ENCODE peak calls at places on chromosomes 13 and 19, in four cellular contexts. One of them, this sample, is unnamed.

GRCh38 chr19:21902596-21902995 is 66.6 kb upstream of the ZNF43 start:
- DNase-seq in H9: no peak
- DNase-seq in H1: no peak
- DNase-seq in IMR-90: no peak
- DNase-seq in this sample: no peak

GRCh38 chr13:45092668-45093067 is 27.6 kb upstream of the GTF2F2 start:
- DNase-seq in H9: no peak
- DNase-seq in H1: no peak
- DNase-seq in IMR-90: no peak
- DNase-seq in this sample: no peak

GRCh38 chr13:37695200-37695599 is 96.6 kb upstream of the POSTN start:
- DNase-seq in H9: no peak
- DNase-seq in H1: no peak
- DNase-seq in IMR-90: no peak
- DNase-seq in this sample: peak

GRCh38 chr13:74191036-74191809 is 57.0 kb upstream of the KLF12 start:
- DNase-seq in H9: no peak
- DNase-seq in H1: no peak
- DNase-seq in IMR-90: peak
- DNase-seq in this sample: no peak

GRCh38 chr19:37817180-37817911 is 38.0 kb upstream of the ZNF573 start:
- DNase-seq in H9: peak
- DNase-seq in H1: peak
- DNase-seq in IMR-90: peak
- DNase-seq in this sample: peak

GRCh38 chr13:33017410-33017929 is 1.2 kb downstream of the KL start:
- DNase-seq in H9: peak
- DNase-seq in H1: no peak
- DNase-seq in IMR-90: peak
- DNase-seq in this sample: peak

GRCh38 chr13:38824342-38824741 is 137.5 kb downstream of the FREM2 start:
- DNase-seq in H9: peak
- DNase-seq in H1: no peak
- DNase-seq in IMR-90: no peak
- DNase-seq in this sample: peak

GRCh38 chr19:8251025-8251472 is 41.9 kb downstream of the CERS4 start:
- DNase-seq in H9: no peak
- DNase-seq in H1: no peak
- DNase-seq in IMR-90: peak
- DNase-seq in this sample: no peak

GRCh38 chr13:61415749-61416148 is at the start of gene PCDH20:
- DNase-seq in H9: no peak
- DNase-seq in H1: no peak
- DNase-seq in IMR-90: no peak
- DNase-seq in this sample: no peak

GRCh38 chr13:38624822-38625221 is 62.1 kb upstream of the FREM2 start:
- DNase-seq in H9: peak
- DNase-seq in H1: peak
- DNase-seq in IMR-90: no peak
- DNase-seq in this sample: peak

GRCh38 chr19:45645631-45646344 is 6.6 kb upstream of the EML2 start:
- DNase-seq in H9: peak
- DNase-seq in H1: no peak
- DNase-seq in IMR-90: peak
- DNase-seq in this sample: peak

GRCh38 chr13:98977568-98978270 is at the start of gene DOCK9:
- DNase-seq in H9: peak
- DNase-seq in H1: no peak
- DNase-seq in IMR-90: peak
- DNase-seq in this sample: peak

GRCh38 chr19:40279761-40280607 is 5.2 kb downstream of the AKT2 start:
- DNase-seq in H9: no peak
- DNase-seq in H1: no peak
- DNase-seq in IMR-90: no peak
- DNase-seq in this sample: peak

GRCh38 chr13:28489536-28489935 is 5.4 kb downstream of the FLT1 start:
- DNase-seq in H9: no peak
- DNase-seq in H1: no peak
- DNase-seq in IMR-90: peak
- DNase-seq in this sample: peak

GRCh38 chr13:61766667-61767058 is 351.0 kb upstream of the PCDH20 start:
- DNase-seq in H9: no peak
- DNase-seq in H1: no peak
- DNase-seq in IMR-90: no peak
- DNase-seq in this sample: no peak

GRCh38 chr19:3653865-3654513 is 27.4 kb upstream of the CACTIN start:
- DNase-seq in H9: no peak
- DNase-seq in H1: no peak
- DNase-seq in IMR-90: no peak
- DNase-seq in this sample: no peak

GRCh38 chr19:7480222-7480974 is 8.4 kb downstream of the PEX11G start:
- DNase-seq in H9: no peak
- DNase-seq in H1: no peak
- DNase-seq in IMR-90: no peak
- DNase-seq in this sample: peak

GRCh38 chr19:43739836-43740235 is 14.9 kb downstream of the SMG9 start:
- DNase-seq in H9: no peak
- DNase-seq in H1: no peak
- DNase-seq in IMR-90: no peak
- DNase-seq in this sample: no peak

GRCh38 chr19:39679056-39679790 is 23.5 kb downstream of the LGALS16 start:
- DNase-seq in H9: no peak
- DNase-seq in H1: no peak
- DNase-seq in IMR-90: no peak
- DNase-seq in this sample: no peak

GRCh38 chr13:33992891-33993336 is 175.0 kb downstream of the RFC3 start:
- DNase-seq in H9: no peak
- DNase-seq in H1: no peak
- DNase-seq in IMR-90: no peak
- DNase-seq in this sample: no peak

GRCh38 chr19:49642488-49643035 is 553 bp downstream of the SCAF1 start:
- DNase-seq in H9: no peak
- DNase-seq in H1: no peak
- DNase-seq in IMR-90: no peak
- DNase-seq in this sample: peak

GRCh38 chr13:110218601-110219201 is 88.3 kb downstream of the COL4A1 start:
- DNase-seq in H9: no peak
- DNase-seq in H1: no peak
- DNase-seq in IMR-90: no peak
- DNase-seq in this sample: no peak

GRCh38 chr19:49355890-49356289 is 6.3 kb downstream of the TEAD2 start:
- DNase-seq in H9: no peak
- DNase-seq in H1: no peak
- DNase-seq in IMR-90: no peak
- DNase-seq in this sample: no peak

GRCh38 chr13:20429682-20430081 is 96.0 kb downstream of the CRYL1 start:
- DNase-seq in H9: no peak
- DNase-seq in H1: no peak
- DNase-seq in IMR-90: no peak
- DNase-seq in this sample: no peak

GRCh38 chr13:52652980-52653303 is 306 bp downstream of the SUGT1 start:
- DNase-seq in H9: no peak
- DNase-seq in H1: no peak
- DNase-seq in IMR-90: no peak
- DNase-seq in this sample: no peak

GRCh38 chr13:101626925-101627555 is 174.6 kb downstream of the ITGBL1 start:
- DNase-seq in H9: no peak
- DNase-seq in H1: no peak
- DNase-seq in IMR-90: peak
- DNase-seq in this sample: no peak

GRCh38 chr19:5445667-5446066 is 9.6 kb upstream of the ZNRF4 start:
- DNase-seq in H9: no peak
- DNase-seq in H1: no peak
- DNase-seq in IMR-90: no peak
- DNase-seq in this sample: no peak

DNA sequence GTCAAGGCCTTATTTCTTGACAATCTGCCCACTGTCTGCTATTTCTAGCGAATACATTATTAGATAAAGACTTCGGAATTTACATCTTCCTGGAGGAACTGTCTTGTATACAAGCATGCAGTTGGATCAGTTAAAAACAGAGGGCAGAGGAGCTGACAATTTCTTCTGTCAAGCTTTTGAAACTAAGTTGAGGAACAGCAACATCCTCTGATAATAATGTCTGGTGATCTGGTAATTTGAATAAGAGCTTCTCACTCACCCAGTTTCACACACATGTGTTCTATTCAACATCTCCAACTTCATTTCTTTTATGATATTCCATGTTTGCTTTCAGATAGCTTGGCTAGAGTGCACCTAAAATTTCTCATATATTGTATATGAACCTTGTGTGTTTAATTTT is 50.2 kb downstream of the MTMR6 start:
- DNase-seq in H9: no peak
- DNase-seq in H1: no peak
- DNase-seq in IMR-90: no peak
- DNase-seq in this sample: no peak
- H3K27ac ChIP-seq in H9: no peak
- H3K27ac ChIP-seq in H1: no peak
- H3K27ac ChIP-seq in IMR-90: no peak
- H3K27ac ChIP-seq in this sample: no peak

GRCh38 chr13:29952245-29952644 is 101.8 kb upstream of the UBL3 start:
- DNase-seq in H9: no peak
- DNase-seq in H1: no peak
- DNase-seq in IMR-90: no peak
- DNase-seq in this sample: no peak
- H4K5ac ChIP-seq in H9: no peak
- H4K5ac ChIP-seq in H1: no peak
- H4K5ac ChIP-seq in IMR-90: no peak
- H4K5ac ChIP-seq in this sample: no peak

DNA sequence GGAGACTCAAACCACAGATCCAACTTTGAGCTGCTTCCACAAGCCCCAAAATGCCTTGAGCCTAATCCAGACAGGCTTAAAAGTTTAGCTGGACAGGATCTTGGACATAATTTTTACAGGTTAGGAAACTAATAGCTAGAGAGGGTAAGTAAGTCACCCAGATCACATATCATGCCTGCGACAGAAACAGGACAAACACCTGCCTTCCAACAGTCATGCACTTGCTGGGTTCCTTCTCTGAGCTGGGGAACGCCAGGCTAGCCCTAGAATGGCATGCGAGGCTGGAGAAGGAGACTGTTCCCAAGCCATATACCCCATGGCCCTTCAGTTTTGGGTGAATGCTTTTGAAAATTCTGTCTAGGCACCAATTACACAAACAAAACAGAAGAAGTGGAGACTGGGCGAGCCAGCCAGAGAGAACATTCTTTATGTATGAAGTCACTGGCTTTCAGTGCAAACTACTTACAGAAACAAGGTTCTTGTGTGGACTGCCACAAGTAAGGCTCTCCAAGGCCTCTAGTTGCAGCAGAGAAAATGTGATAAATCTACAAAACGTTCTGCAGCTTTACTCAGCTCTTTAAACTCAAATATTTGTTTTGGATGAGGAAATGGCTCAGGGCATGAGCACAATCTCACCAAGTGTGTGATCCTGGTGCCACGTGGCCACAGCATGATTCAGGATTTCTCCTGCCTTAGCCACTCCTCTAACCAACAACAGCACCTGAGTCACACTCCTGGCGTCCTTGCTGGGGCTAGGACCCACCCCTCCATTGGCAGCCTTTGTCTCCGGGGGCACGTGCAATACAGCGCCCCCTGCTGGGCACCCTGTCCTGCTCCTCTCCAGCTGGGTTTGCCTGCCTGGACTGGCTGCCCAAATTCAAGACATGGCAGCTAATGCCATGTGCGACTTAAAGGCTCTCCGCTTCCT is 73.4 kb upstream of the UBL3 start:
- DNase-seq in H9: peak
- DNase-seq in H1: peak
- DNase-seq in IMR-90: peak
- DNase-seq in this sample: peak
- H3K27ac ChIP-seq in H9: no peak
- H3K27ac ChIP-seq in H1: no peak
- H3K27ac ChIP-seq in IMR-90: peak
- H3K27ac ChIP-seq in this sample: peak

GRCh38 chr13:90171649-90172048 is 1175.8 kb upstream of the MIR17HG start:
- DNase-seq in H9: no peak
- DNase-seq in H1: no peak
- DNase-seq in IMR-90: no peak
- DNase-seq in this sample: no peak
- H4K5ac ChIP-seq in H9: no peak
- H4K5ac ChIP-seq in H1: no peak
- H4K5ac ChIP-seq in IMR-90: no peak
- H4K5ac ChIP-seq in this sample: no peak

GRCh38 chr13:40758811-40759210 is 12.2 kb downstream of the MRPS31 start:
- DNase-seq in H9: no peak
- DNase-seq in H1: no peak
- DNase-seq in IMR-90: peak
- DNase-seq in this sample: no peak

GRCh38 chr13:40755082-40755755 is 15.8 kb downstream of the MRPS31 start:
- DNase-seq in H9: no peak
- DNase-seq in H1: no peak
- DNase-seq in IMR-90: no peak
- DNase-seq in this sample: no peak

GRCh38 chr13:40756042-40756441 is 14.9 kb downstream of the MRPS31 start:
- DNase-seq in H9: no peak
- DNase-seq in H1: no peak
- DNase-seq in IMR-90: no peak
- DNase-seq in this sample: no peak
- H3K27ac ChIP-seq in H9: no peak
- H3K27ac ChIP-seq in H1: no peak
- H3K27ac ChIP-seq in IMR-90: no peak
- H3K27ac ChIP-seq in this sample: no peak

GRCh38 chr13:92354583-92354982 is 872.0 kb upstream of the GPC6 start:
- DNase-seq in H9: no peak
- DNase-seq in H1: no peak
- DNase-seq in IMR-90: no peak
- DNase-seq in this sample: no peak
- H4K5ac ChIP-seq in H9: no peak
- H4K5ac ChIP-seq in H1: no peak
- H4K5ac ChIP-seq in IMR-90: no peak
- H4K5ac ChIP-seq in this sample: no peak

DNA sequence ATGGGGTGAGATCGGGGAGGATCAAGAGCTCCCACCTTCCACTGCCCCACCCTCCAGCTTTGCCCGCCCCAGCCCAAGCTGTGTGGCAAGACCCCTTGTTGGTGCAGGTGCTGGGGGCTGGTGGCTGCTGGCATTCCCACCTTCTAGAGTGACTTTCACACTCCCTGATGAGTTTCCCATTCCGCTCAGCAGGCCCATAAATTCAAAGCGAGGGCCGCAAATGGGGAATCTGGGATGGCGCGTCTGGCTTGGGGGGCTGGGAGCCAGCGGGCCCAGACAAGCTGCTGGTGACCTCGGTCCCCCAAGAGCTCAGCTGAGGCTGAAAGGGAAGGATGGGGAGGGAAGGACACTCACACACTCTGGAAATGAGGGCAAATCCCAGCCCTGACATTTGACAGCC is 110.3 kb downstream of the GADD45B start:
- DNase-seq in H9: no peak
- DNase-seq in H1: no peak
- DNase-seq in IMR-90: no peak
- DNase-seq in this sample: peak
- H3K27ac ChIP-seq in H9: no peak
- H3K27ac ChIP-seq in H1: no peak
- H3K27ac ChIP-seq in IMR-90: no peak
- H3K27ac ChIP-seq in this sample: peak

GRCh38 chr13:112444001-112444311 is 67.8 kb downstream of the SPACA7 start:
- DNase-seq in H9: peak
- DNase-seq in H1: peak
- DNase-seq in IMR-90: peak
- DNase-seq in this sample: peak
- H4K5ac ChIP-seq in H9: no peak
- H4K5ac ChIP-seq in H1: no peak
- H4K5ac ChIP-seq in IMR-90: no peak
- H4K5ac ChIP-seq in this sample: no peak

GRCh38 chr19:32273483-32273882 is 71.9 kb upstream of the ZNF507 start:
- DNase-seq in H9: no peak
- DNase-seq in H1: no peak
- DNase-seq in IMR-90: no peak
- DNase-seq in this sample: no peak
- H3K27ac ChIP-seq in H9: no peak
- H3K27ac ChIP-seq in H1: no peak
- H3K27ac ChIP-seq in IMR-90: no peak
- H3K27ac ChIP-seq in this sample: no peak